ENCODE peak calls at places on chromosomes 2 and 18, in four cellular contexts. Q is aorta, H is fibroblast of lung, G is PC-9. B is an unnamed sample.

GRCh38 chr2:10036095-10036879 is 7.1 kb upstream of the KLF11 start:
- DNase-seq in G (peak), Q (peak), H (peak), B (no peak)

GRCh38 chr2:20062615-20063545 is 11.5 kb upstream of the LAPTM4A start:
- DNase-seq in G (no peak), H (peak), Q (peak), B (no peak)

GRCh38 chr18:11518788-11519685 is 90.4 kb upstream of the SLC35G4 start:
- DNase-seq in Q (no peak), G (peak), H (peak), B (peak)

GRCh38 chr18:79582978-79583377 is 96.6 kb upstream of the CTDP1 start:
- DNase-seq in Q (no peak), G (no peak), H (no peak), B (no peak)

GRCh38 chr2:43060435-43061016 is 165.9 kb downstream of the ZFP36L2 start:
- DNase-seq in G (no peak), Q (peak), H (no peak), B (no peak)

GRCh38 chr18:13283746-13284145 is 65.2 kb downstream of the LDLRAD4 start:
- DNase-seq in G (no peak), Q (no peak), H (no peak), B (no peak)

GRCh38 chr2:157052685-157053224 is 204.8 kb upstream of the GALNT5 start:
- DNase-seq in G (peak), Q (no peak), H (peak), B (peak)

GRCh38 chr2:231110551-231110950 is 14.3 kb downstream of the HTR2B start:
- DNase-seq in G (no peak), Q (no peak), H (peak), B (no peak)

GRCh38 chr2:80351229-80351628 is 46.7 kb upstream of the LRRTM1 start:
- DNase-seq in H (no peak), G (no peak), Q (no peak), B (no peak)

GRCh38 chr2:45264227-45265225 is 255.3 kb upstream of the SIX2 start:
- DNase-seq in G (no peak), H (peak), Q (no peak), B (no peak)

GRCh38 chr2:240759454-240759853 is 60.6 kb downstream of the KIF1A start:
- DNase-seq in Q (no peak), G (no peak), H (no peak), B (no peak)

GRCh38 chr2:19362652-19363473 is 4.4 kb upstream of the OSR1 start:
- DNase-seq in Q (peak), G (peak), H (peak), B (peak)

GRCh38 chr2:23602113-23602512 is 217.1 kb downstream of the KLHL29 start:
- DNase-seq in H (peak), G (peak), Q (peak), B (peak)

GRCh38 chr2:17879137-17879912 is 858 bp downstream of the KCNS3 start:
- DNase-seq in Q (peak), H (peak), G (peak), B (peak)

GRCh38 chr2:111618953-111619902 is 264.8 kb downstream of the ANAPC1 start:
- DNase-seq in G (no peak), Q (no peak), H (peak), B (no peak)

GRCh38 chr18:62556397-62556796 is 33.6 kb downstream of the ZCCHC2 start:
- DNase-seq in H (no peak), Q (no peak), G (no peak), B (no peak)

GRCh38 chr2:36359006-36359580 is 3.5 kb downstream of the CRIM1 start:
- DNase-seq in G (no peak), H (peak), Q (no peak), B (no peak)

GRCh38 chr2:113124181-113124961 is 3.0 kb upstream of the IL1RN start:
- DNase-seq in G (peak), H (peak), Q (no peak), B (peak)

GRCh38 chr18:36752929-36753865 is 75.6 kb downstream of the TPGS2 start:
- DNase-seq in G (no peak), H (no peak), Q (no peak), B (no peak)

GRCh38 chr2:85435220-85435958 is 16.9 kb downstream of the SH2D6 start:
- DNase-seq in H (no peak), G (no peak), Q (no peak), B (no peak)

GRCh38 chr2:168210898-168211570 is 36.4 kb downstream of the STK39 start:
- DNase-seq in Q (no peak), H (peak), G (peak), B (peak)

GRCh38 chr2:162072181-162072702 is 1.8 kb downstream of the DPP4 start:
- DNase-seq in H (peak), Q (no peak), G (no peak), B (no peak)

GRCh38 chr2:162074579-162074922 is 536 bp upstream of the DPP4 start:
- DNase-seq in Q (no peak), G (no peak), H (no peak), B (no peak)

GRCh38 chr2:162073776-162074578 is at the start of gene DPP4:
- DNase-seq in Q (no peak), H (no peak), G (no peak), B (peak)

GRCh38 chr2:162074937-162075688 is 1.1 kb upstream of the DPP4 start:
- DNase-seq in G (no peak), Q (no peak), H (no peak), B (no peak)

GRCh38 chr2:162072976-162073775 is 839 bp downstream of the DPP4 start:
- DNase-seq in Q (no peak), G (no peak), H (peak), B (no peak)
- H3K27ac ChIP-seq in Q (no peak), G (no peak), H (peak), B (no peak)

DNA sequence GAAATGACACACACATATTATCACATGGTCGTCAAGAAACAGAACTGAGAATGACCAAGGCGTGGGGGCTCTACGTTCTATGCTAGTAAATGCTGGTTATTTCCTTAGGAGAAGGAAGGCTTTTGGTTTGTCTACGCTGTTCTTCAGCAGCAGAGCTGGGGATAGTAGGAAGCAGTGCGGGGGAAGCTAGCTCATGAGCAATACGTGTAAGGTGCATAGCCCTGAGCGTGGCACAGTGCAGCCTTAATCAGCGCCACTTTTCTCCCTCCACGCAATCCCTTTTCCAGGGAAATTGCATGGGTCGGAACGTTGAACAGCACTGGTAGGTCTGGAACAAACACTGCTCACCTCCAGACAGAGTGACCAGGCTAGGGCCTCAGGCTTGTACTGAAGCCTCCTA is 199.6 kb upstream of the FBXO11 start:
- DNase-seq in G (no peak), Q (no peak), H (no peak), B (no peak)
- H3K27ac ChIP-seq in G (no peak), Q (no peak), H (peak), B (peak)

DNA sequence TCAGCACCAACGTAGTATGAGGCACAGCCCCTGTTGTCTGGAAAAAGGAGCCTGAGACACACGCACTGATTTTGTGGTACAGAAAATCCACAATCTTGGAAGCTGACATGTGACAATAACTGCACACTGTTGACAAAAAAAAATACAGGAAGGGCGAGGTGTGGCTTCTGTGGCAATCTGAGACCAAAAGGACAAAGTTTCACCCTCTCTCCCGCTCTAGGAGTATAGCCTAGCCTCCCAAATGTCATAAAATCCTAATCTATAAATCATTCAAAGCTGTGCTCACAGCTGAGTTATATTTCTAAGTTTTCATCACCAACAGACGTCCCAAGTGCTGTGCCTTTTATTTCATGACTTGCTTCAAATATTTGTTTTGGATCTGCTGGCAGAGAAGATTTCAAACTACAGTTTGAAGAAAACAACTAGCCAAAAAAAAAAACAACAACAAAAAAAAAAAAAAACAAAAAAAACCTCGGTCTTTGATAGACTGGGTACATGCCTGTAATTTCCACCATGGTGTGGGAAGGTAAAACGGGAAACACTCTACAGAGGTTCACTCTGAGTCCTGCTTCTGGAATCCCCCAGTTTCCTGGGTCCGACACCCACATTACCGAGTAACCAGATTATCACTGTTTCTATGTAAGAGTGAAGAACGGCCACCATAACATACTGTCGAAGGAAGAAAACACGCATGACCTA is 61.0 kb downstream of the C2orf76 start:
- DNase-seq in H (no peak), Q (no peak), G (no peak), B (no peak)
- H3K27ac ChIP-seq in H (no peak), Q (no peak), G (no peak), B (no peak)

GRCh38 chr2:237883951-237884392 is 24.5 kb downstream of the RAMP1 start:
- DNase-seq in Q (peak), G (no peak), H (no peak), B (no peak)
- H3K27ac ChIP-seq in Q (no peak), G (no peak), H (no peak), B (peak)

GRCh38 chr2:197435598-197436435 is 989 bp upstream of the SF3B1 start:
- DNase-seq in G (no peak), Q (no peak), H (no peak), B (no peak)

GRCh38 chr2:197434541-197435513 is at the start of gene SF3B1:
- DNase-seq in Q (peak), G (peak), H (peak), B (peak)

GRCh38 chr2:197437380-197437779 is 2.6 kb upstream of the SF3B1 start:
- DNase-seq in G (no peak), Q (no peak), H (no peak), B (no peak)

GRCh38 chr2:197431858-197432257 is 3.0 kb downstream of the SF3B1 start:
- DNase-seq in H (no peak), G (no peak), Q (no peak), B (no peak)

DNA sequence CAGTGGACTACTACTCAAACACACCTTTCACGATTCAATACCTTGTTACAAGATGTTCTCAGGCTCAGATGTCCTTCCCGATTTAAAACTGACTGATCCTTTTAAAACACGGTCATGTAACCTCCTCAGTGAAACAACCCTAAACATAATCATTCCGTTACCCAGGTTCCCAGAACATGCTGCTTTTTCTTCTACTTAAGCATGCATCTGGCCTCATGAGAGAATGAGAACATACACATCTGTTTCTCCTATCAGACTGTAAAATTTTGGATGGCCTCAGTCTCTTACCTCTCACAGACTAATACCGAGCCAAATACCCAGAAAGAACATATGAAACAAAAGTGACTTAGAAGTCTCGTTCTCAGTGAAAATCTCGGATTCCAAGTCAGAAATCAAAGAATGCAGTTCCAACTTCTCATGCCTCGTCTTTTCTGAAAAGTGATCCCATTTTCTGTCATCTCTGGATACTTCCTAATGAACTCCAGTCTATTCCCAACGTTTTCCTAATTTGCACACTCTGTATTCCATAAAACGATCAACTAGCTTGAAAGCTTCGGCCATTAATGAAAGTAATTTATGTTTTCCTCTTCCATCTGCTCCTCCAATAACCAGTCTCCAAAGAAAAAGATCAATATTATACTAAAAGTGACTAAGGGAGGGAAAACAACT is 924 bp downstream of the SF3B1 start:
- DNase-seq in G (no peak), Q (no peak), H (peak), B (no peak)
- H3K27ac ChIP-seq in G (peak), Q (peak), H (peak), B (peak)